ENCODE peak calls at places on chromosome 9, in six cellular contexts. G is A549, L is psoas muscle, T is spleen, H is upper lobe of left lung, P is adipocyte. W is an unnamed sample.
A peak's percentile ranks its signal among the peaks of the same experiment; 100 is the strongest.

GRCh38 chr9:113376634-113377531 is at the start of gene HDHD3:
- DNase-seq in G (peak; percentile 92), L (peak; percentile 89), T (peak; percentile 96), H (peak; percentile 89), P (peak; percentile 83), W (peak; percentile 66)

GRCh38 chr9:134365791-134366222 is 39.6 kb downstream of the RXRA start:
- DNase-seq in G (peak; percentile 55), L (peak; percentile 92), T (no peak), H (no peak), P (no peak), W (peak; percentile 71)

GRCh38 chr9:124079176-124079925 is 67.8 kb downstream of the LHX2 start:
- DNase-seq in G (no peak), L (peak; percentile 71), T (no peak), H (no peak), P (peak; percentile 47), W (no peak)

GRCh38 chr9:125608488-125609224 is 98.4 kb downstream of the MAPKAP1 start:
- DNase-seq in G (no peak), L (no peak), T (no peak), H (no peak), P (no peak), W (no peak)

GRCh38 chr9:98974994-98975712 is 31.4 kb downstream of the COL15A1 start:
- DNase-seq in G (peak; percentile 86), L (peak; percentile 91), T (peak; percentile 95), H (peak; percentile 88), P (peak; percentile 86), W (peak; percentile 87)

GRCh38 chr9:10232352-10232930 is 380.4 kb downstream of the PTPRD start:
- DNase-seq in G (no peak), L (no peak), T (no peak), H (no peak), P (peak; percentile 30), W (no peak)

GRCh38 chr9:91978739-91979414 is 28.8 kb upstream of the ROR2 start:
- DNase-seq in G (peak; percentile 46), L (no peak), T (no peak), H (no peak), P (peak; percentile 72), W (no peak)

GRCh38 chr9:73011346-73011745 is 58.5 kb upstream of the ALDH1A1 start:
- DNase-seq in G (no peak), L (no peak), T (no peak), H (no peak), P (peak; percentile 90), W (no peak)

GRCh38 chr9:127170652-127171051 is 48.2 kb upstream of the ANGPTL2 start:
- DNase-seq in G (no peak), L (no peak), T (no peak), H (no peak), P (no peak), W (no peak)

GRCh38 chr9:112112519-112112918 is 62.6 kb downstream of the SUSD1 start:
- DNase-seq in G (peak; percentile 74), L (no peak), T (no peak), H (no peak), P (peak; percentile 67), W (no peak)

GRCh38 chr9:33331411-33331891 is 41.1 kb downstream of the NFX1 start:
- DNase-seq in G (no peak), L (no peak), T (no peak), H (no peak), P (no peak), W (no peak)

GRCh38 chr9:134619983-134620612 is 21.5 kb upstream of the COL5A1 start:
- DNase-seq in G (no peak), L (no peak), T (peak; percentile 65), H (peak; percentile 18), P (no peak), W (no peak)

GRCh38 chr9:86809968-86810367 is 137.3 kb downstream of the GAS1 start:
- DNase-seq in G (no peak), L (no peak), T (no peak), H (no peak), P (no peak), W (no peak)

DNA sequence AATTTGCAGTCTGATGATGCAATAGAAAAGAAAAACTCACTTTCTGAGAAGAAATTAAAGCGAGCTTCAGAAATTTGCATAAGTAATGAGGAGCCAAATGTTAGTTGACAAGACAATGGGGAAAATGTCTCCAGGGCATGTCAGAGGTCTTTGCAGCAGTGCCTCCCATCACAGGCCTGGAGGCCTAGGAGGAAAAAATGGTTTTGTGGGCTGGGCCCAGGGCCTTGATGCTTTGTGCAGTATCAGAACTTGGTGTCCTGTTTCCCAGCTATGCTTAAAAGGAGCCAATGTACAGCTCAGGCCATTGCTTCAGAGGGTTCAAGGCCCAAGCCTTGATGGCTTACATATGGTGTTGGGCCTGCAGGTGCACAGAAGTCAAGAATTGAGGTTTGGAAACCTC is 298.4 kb downstream of the SMARCA2 start:
- DNase-seq in G (no peak), L (no peak), T (no peak), H (no peak), P (no peak), W (no peak)
- H3K9me3 ChIP-seq in G (peaks cover 53% of the 10 kb centered on the region), L (peaks cover 20% of the 10 kb centered on the region), T (peaks cover 4% of the 10 kb centered on the region), H (peaks cover 27% of the 10 kb centered on the region), P (peaks cover 50% of the 10 kb centered on the region), W (peaks cover 30% of the 10 kb centered on the region)

DNA sequence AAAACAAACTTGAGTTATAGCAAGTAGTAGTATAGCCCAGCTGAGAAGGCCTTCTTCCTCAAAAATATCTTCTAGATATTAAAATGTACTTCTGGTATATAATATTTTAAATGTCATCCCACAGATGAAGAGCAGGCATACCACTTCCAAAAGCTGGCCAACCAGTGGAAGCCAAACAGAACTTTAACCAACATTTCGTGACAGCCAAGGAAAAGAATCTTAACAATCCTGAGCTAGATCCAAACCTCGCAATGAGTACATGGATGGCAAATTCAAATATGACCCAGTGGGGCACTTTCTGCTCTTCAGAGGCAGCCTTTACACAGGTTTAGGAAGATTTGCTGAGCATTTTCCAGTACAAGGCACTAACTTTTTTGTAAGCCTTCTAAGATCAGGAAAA is 91.8 kb upstream of the ACO1 start:
- DNase-seq in G (no peak), L (no peak), T (no peak), H (no peak), P (peak; percentile 60), W (no peak)
- H3K9me3 ChIP-seq in G (no peaks in the 10 kb centered on the region), L (no peaks in the 10 kb centered on the region), T (no peaks in the 10 kb centered on the region), H (no peaks in the 10 kb centered on the region), P (no peaks in the 10 kb centered on the region), W (no peaks in the 10 kb centered on the region)

DNA sequence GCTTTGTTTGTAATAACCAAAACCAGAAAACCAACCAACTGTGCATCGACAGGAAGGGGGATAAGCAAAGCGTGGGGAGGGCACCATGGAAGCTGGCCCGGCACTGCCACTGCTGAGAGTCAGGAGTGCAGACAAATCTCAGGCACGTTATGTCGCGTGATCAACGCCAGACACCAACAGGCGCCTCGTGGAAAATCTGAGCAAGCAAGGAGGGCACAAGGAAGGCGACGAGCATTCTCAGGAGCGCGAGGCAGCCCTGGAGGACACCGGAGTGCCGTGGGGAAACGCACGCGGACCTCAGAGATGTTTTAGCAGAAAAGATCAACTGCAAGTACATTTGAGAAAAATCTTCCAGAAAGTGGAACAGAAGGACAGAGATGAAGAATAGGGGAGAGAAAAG is 15.1 kb upstream of the NSMF start:
- DNase-seq in G (no peak), L (peak; percentile 28), T (peak; percentile 41), H (no peak), P (no peak), W (no peak)
- H3K9me3 ChIP-seq in G (peaks cover 17% of the 10 kb centered on the region), L (peaks cover 11% of the 10 kb centered on the region), T (no peaks in the 10 kb centered on the region), H (peaks cover 11% of the 10 kb centered on the region), P (peaks cover 11% of the 10 kb centered on the region), W (no peaks in the 10 kb centered on the region)

GRCh38 chr9:89872913-89873707 is 268.3 kb downstream of the GADD45G start:
- DNase-seq in G (no peak), L (peak; percentile 72), T (peak; percentile 38), H (peak; percentile 10), P (no peak), W (no peak)
- H3K9me3 ChIP-seq in G (no peaks in the 10 kb centered on the region), L (no peaks in the 10 kb centered on the region), T (no peaks in the 10 kb centered on the region), H (no peaks in the 10 kb centered on the region), P (no peaks in the 10 kb centered on the region), W (no peaks in the 10 kb centered on the region)

GRCh38 chr9:129514891-129515290 is 106.0 kb downstream of the C9orf50 start:
- DNase-seq in G (no peak), L (no peak), T (peak; percentile 46), H (no peak), P (no peak), W (no peak)
- H3K9me3 ChIP-seq in G (peaks cover 78% of the 10 kb centered on the region), L (peaks cover 11% of the 10 kb centered on the region), T (peaks cover 3% of the 10 kb centered on the region), H (peaks cover 15% of the 10 kb centered on the region), P (peaks cover 51% of the 10 kb centered on the region), W (peaks cover 20% of the 10 kb centered on the region)

DNA sequence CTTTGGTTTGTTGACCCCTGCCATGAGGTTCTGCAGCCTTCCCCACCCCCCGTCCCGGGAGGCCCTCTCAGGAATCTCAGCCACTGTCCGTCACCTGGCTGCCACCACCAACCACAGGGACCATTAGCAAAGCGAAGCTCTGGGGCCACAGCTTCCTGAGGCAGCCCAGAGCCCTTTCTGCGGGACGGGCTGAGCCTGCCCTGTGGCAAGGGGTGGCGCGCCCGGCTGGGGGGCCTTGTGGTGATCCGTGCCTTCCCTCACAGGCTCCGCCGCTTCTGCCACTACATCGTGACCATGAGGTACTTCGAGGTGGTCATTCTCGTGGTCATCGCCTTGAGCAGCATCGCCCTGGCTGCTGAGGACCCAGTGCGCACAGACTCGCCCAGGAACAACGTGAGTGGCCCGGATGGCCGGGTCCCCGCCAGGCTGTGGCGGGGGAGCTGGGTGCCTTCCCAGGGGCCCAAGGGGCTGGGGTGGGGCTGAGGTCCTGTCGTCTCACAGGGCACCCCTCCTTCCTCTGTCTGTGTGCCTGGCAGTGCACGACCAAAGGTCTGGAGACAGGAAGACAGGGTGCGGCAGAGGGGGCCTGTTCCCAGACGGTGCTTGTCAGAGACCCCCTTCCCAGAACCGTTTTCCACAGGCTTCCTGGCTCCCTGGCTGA is 169.2 kb downstream of the CACNA1B start:
- DNase-seq in G (no peak), L (peak; percentile 41), T (peak; percentile 60), H (peak; percentile 18), P (no peak), W (no peak)
- H3K9me3 ChIP-seq in G (no peaks in the 10 kb centered on the region), L (no peaks in the 10 kb centered on the region), T (no peaks in the 10 kb centered on the region), H (no peaks in the 10 kb centered on the region), P (no peaks in the 10 kb centered on the region), W (no peaks in the 10 kb centered on the region)

DNA sequence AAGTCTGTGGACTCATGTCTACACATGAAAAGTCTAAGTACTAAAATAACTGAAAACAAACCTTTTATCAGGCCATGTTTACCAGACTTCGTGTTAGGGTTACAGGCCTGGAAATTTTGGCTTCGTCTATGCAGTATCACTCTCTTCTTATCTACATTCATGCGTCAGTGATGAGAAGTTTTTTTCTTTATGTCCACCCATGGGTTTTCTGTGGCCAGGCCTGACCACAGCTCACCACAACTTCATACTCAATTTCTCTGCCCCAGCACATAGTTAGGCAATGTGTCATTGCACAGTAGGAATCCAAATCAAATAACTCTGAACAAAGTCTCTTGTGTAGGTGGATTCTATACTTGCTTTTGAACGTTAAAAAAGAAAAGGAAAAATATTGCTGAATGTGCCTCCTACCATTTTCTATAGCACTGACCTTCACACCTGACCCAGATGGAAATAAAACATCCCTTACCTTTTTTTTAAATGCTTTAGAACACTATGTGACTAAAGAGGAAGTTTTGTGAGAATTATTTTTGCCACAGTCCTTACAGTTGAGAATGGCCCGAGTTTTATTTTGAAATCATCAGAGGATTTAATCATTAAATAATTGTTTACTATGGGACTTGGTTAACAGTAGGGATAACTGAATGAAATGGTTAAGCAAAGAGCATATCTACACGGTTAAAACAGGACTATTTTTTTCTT is 1247.1 kb upstream of the ACO1 start:
- DNase-seq in G (no peak), L (no peak), T (no peak), H (no peak), P (peak; percentile 75), W (no peak)
- H3K9me3 ChIP-seq in G (no peaks in the 10 kb centered on the region), L (no peaks in the 10 kb centered on the region), T (no peaks in the 10 kb centered on the region), H (no peaks in the 10 kb centered on the region), P (no peaks in the 10 kb centered on the region), W (no peaks in the 10 kb centered on the region)

GRCh38 chr9:94938384-94938783 is 211.9 kb downstream of the AOPEP start:
- DNase-seq in G (no peak), L (no peak), T (no peak), H (no peak), P (no peak), W (no peak)
- H3K9me3 ChIP-seq in G (no peaks in the 10 kb centered on the region), L (no peaks in the 10 kb centered on the region), T (no peaks in the 10 kb centered on the region), H (no peaks in the 10 kb centered on the region), P (no peaks in the 10 kb centered on the region), W (no peaks in the 10 kb centered on the region)